ENCODE peak calls at places on chromosome 10, in four cellular contexts. Y is fibroblast of mammary gland, M is cardiac muscle cell, U is GM23338. J is an unnamed sample.

GRCh38 chr10:112913255-112913654 is 36.8 kb upstream of the TCF7L2 start:
- DNase-seq in Y (no peak), M (no peak), U (no peak), J (no peak)

GRCh38 chr10:48589266-48589665 is 15.6 kb downstream of the ARHGAP22 start:
- DNase-seq in Y (peak), M (no peak), U (no peak), J (no peak)

GRCh38 chr10:37754538-37755323 is 102.7 kb downstream of the ZNF248 start:
- DNase-seq in Y (peak), M (no peak), U (no peak), J (no peak)

GRCh38 chr10:97517778-97518561 is 19.2 kb downstream of the UBTD1 start:
- DNase-seq in Y (no peak), M (no peak), U (peak), J (peak)

GRCh38 chr10:114697061-114697598 is 39.1 kb upstream of the ABLIM1 start:
- DNase-seq in Y (peak), M (no peak), U (no peak), J (no peak)

GRCh38 chr10:49138361-49138891 is 4.6 kb upstream of the FAM170B start:
- DNase-seq in Y (peak), M (no peak), U (no peak), J (no peak)

GRCh38 chr10:130339911-130340310 is 203.7 kb downstream of the GLRX3 start:
- DNase-seq in Y (no peak), M (no peak), U (no peak), J (no peak)

GRCh38 chr10:110739811-110740271 is 95.7 kb downstream of the RBM20 start:
- DNase-seq in Y (no peak), M (no peak), U (no peak), J (no peak)

GRCh38 chr10:43127447-43127846 is 10.8 kb upstream of the CSGALNACT2 start:
- DNase-seq in Y (no peak), M (no peak), U (no peak), J (no peak)

GRCh38 chr10:35304649-35305048 is 31.7 kb upstream of the CCNY start:
- DNase-seq in Y (no peak), M (no peak), U (peak), J (no peak)

GRCh38 chr10:19017491-19017890 is 31.1 kb upstream of the MALRD1 start:
- DNase-seq in Y (no peak), M (no peak), U (no peak), J (no peak)

GRCh38 chr10:58775960-58776574 is 263.4 kb downstream of the BICC1 start:
- DNase-seq in Y (peak), M (no peak), U (peak), J (no peak)

GRCh38 chr10:24209946-24210491 is 1.1 kb downstream of the KIAA1217 start:
- DNase-seq in Y (peak), M (no peak), U (no peak), J (peak)

GRCh38 chr10:107022600-107023354 is 141.7 kb downstream of the SORCS1 start:
- DNase-seq in Y (no peak), M (no peak), U (peak), J (no peak)

GRCh38 chr10:97320480-97321031 is 1.5 kb downstream of the FRAT1 start:
- DNase-seq in Y (no peak), M (peak), U (peak), J (no peak)

GRCh38 chr10:62653254-62653653 is 151.3 kb upstream of the ADO start:
- DNase-seq in Y (no peak), M (no peak), U (no peak), J (no peak)

GRCh38 chr10:71038234-71038633 is 149.9 kb upstream of the PCBD1 start:
- DNase-seq in Y (no peak), M (no peak), U (no peak), J (no peak)

GRCh38 chr10:21715531-21716195 is 181.6 kb downstream of the MLLT10 start:
- DNase-seq in Y (no peak), M (peak), U (no peak), J (no peak)

GRCh38 chr10:30118590-30118989 is 59.2 kb upstream of the JCAD start:
- DNase-seq in Y (no peak), M (no peak), U (peak), J (no peak)

GRCh38 chr10:79588800-79589199 is 21.9 kb upstream of the SFTPA1 start:
- DNase-seq in Y (no peak), M (peak), U (no peak), J (no peak)

GRCh38 chr10:97596101-97597055 is 6.9 kb downstream of the C10orf62 start:
- DNase-seq in Y (peak), M (no peak), U (no peak), J (peak)

GRCh38 chr10:61477469-61477868 is 24.3 kb upstream of the TMEM26 start:
- DNase-seq in Y (no peak), M (no peak), U (no peak), J (no peak)

GRCh38 chr10:63206997-63207952 is 74.1 kb downstream of the NRBF2 start:
- DNase-seq in Y (peak), M (peak), U (no peak), J (no peak)

GRCh38 chr10:129601737-129602136 is 134.7 kb downstream of the MGMT start:
- DNase-seq in Y (no peak), M (no peak), U (no peak), J (no peak)

GRCh38 chr10:95333997-95334792 is 43.4 kb upstream of the PDLIM1 start:
- DNase-seq in Y (peak), M (no peak), U (no peak), J (no peak)

GRCh38 chr10:14779053-14779649 is 4.5 kb upstream of the FAM107B start:
- DNase-seq in Y (peak), M (no peak), U (no peak), J (no peak)

GRCh38 chr10:28139138-28139537 is 140.3 kb upstream of the ODAD2 start:
- DNase-seq in Y (no peak), M (no peak), U (no peak), J (no peak)

GRCh38 chr10:91082447-91082846 is 138.0 kb upstream of the PCGF5 start:
- DNase-seq in Y (no peak), M (no peak), U (no peak), J (no peak)

GRCh38 chr10:27794157-27794556 is 48.5 kb upstream of the MKX start:
- DNase-seq in Y (peak), M (no peak), U (peak), J (no peak)

GRCh38 chr10:75265856-75266255 is 30.1 kb upstream of the COMTD1 start:
- DNase-seq in Y (no peak), M (no peak), U (no peak), J (no peak)

GRCh38 chr10:89283174-89283987 is 18.5 kb upstream of the IFIT2 start:
- DNase-seq in Y (peak), M (no peak), U (no peak), J (no peak)

GRCh38 chr10:12135631-12136030 is 6.2 kb downstream of the SEC61A2 start:
- DNase-seq in Y (no peak), M (no peak), U (no peak), J (no peak)

GRCh38 chr10:72297281-72297967 is 23.7 kb downstream of the DDIT4 start:
- DNase-seq in Y (peak), M (no peak), U (peak), J (peak)

GRCh38 chr10:129272859-129273258 is 194.2 kb upstream of the MGMT start:
- DNase-seq in Y (no peak), M (no peak), U (no peak), J (no peak)

GRCh38 chr10:17616403-17617030 is 657 bp downstream of the HACD1 start:
- DNase-seq in Y (peak), M (peak), U (peak), J (peak)

GRCh38 chr10:117670116-117670515 is 127.6 kb downstream of the EMX2 start:
- DNase-seq in Y (no peak), M (no peak), U (no peak), J (no peak)

GRCh38 chr10:75165684-75166622 is 44.6 kb upstream of the VDAC2 start:
- DNase-seq in Y (no peak), M (no peak), U (no peak), J (no peak)

GRCh38 chr10:7378602-7379403 is 32.0 kb downstream of the SFMBT2 start:
- DNase-seq in Y (no peak), M (no peak), U (no peak), J (no peak)

GRCh38 chr10:75448166-75448565 is 16.7 kb downstream of the LRMDA start:
- DNase-seq in Y (no peak), M (no peak), U (no peak), J (no peak)

GRCh38 chr10:44733743-44734488 is 177.2 kb upstream of the TMEM72 start:
- DNase-seq in Y (peak), M (no peak), U (peak), J (peak)
- TF ChIP-seq CTCF in Y (peak), M (peak), U (peak), J (peak)

DNA sequence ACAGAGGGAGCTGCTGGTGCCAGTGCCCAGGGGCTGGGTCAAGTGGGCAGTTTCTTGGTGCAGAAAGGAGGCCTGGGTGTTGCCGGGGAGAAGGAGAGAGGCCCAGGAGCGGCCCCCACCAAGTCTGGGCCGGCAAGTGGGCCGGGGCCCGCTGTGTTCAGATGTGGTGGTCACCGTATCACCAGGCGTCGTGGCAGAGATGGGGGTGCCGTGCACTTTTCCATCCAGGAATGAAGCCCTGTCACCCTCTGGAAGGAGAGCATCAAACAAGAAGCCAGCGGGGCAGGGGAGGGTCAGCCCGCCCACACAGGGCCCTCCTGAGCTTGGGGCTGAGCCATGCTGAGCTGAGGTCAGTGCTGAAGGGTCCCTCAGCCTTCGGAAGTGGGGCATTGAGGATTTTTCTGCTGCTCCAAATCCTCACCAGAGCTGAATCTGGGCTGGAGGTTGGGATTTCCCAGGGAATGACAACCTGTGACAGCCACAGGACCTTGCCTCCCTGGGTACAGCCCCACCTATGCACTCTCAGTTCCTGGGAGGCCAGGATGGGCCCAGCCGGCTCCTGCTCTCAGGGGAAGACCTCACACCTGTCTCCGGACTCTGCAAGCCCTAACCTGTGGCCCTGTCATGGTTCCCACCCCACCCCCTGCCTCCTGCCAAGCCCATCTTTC is 27.9 kb upstream of the INPP5A start:
- DNase-seq in Y (no peak), M (no peak), U (no peak), J (no peak)
- TF ChIP-seq CTCF in Y (no peak), M (no peak), U (no peak), J (no peak)

GRCh38 chr10:52567247-52567580 is 205.4 kb downstream of the MBL2 start:
- DNase-seq in Y (no peak), M (no peak), U (no peak), J (no peak)
- TF ChIP-seq CTCF in Y (no peak), M (no peak), U (no peak), J (no peak)

GRCh38 chr10:133114726-133115452 is 27.2 kb downstream of the ADGRA1 start:
- DNase-seq in Y (no peak), M (no peak), U (no peak), J (no peak)

GRCh38 chr10:133113146-133113830 is 25.6 kb downstream of the ADGRA1 start:
- DNase-seq in Y (no peak), M (no peak), U (no peak), J (no peak)

GRCh38 chr10:133115453-133115842 is 27.7 kb downstream of the ADGRA1 start:
- DNase-seq in Y (no peak), M (no peak), U (no peak), J (no peak)

GRCh38 chr10:133113847-133114246 is 26.1 kb downstream of the ADGRA1 start:
- DNase-seq in Y (no peak), M (no peak), U (no peak), J (no peak)

GRCh38 chr10:133114251-133114650 is 26.5 kb downstream of the ADGRA1 start:
- DNase-seq in Y (no peak), M (no peak), U (no peak), J (no peak)
- TF ChIP-seq CTCF in Y (no peak), M (no peak), U (no peak), J (no peak)